ENCODE peak calls at places on chromosomes 5 and 9, in four cellular contexts. E is astrocyte of the hippocampus; P is activated effector memory CD4-positive, alpha-beta T cell treated with anti-CD3 and anti-CD28 coated beads, Interleukin-2, amount 50 U/mL, for 16 hours; T is NCI-H2107. O is an unnamed sample.

GRCh38 chr5:94285984-94286383 is 332.4 kb downstream of the KIAA0825 start:
- DNase-seq in E (no peak), P (no peak), T (no peak), O (no peak)

GRCh38 chr9:81499021-81499454 is 190.3 kb downstream of the TLE1 start:
- DNase-seq in E (peak; percentile 82), P (no peak), T (no peak), O (no peak)

GRCh38 chr5:157383151-157383810 is 76.7 kb upstream of the NIPAL4 start:
- DNase-seq in E (no peak), T (no peak), P (no peak), O (no peak)

GRCh38 chr5:95223859-95224258 is 61.0 kb downstream of the MCTP1 start:
- DNase-seq in E (no peak), T (no peak), P (no peak), O (no peak)

GRCh38 chr9:127285957-127286356 is 21.4 kb downstream of the GARNL3 start:
- DNase-seq in E (no peak), P (no peak), T (no peak), O (no peak)

GRCh38 chr5:62568800-62569432 is 9.7 kb upstream of the LRRC70 start:
- DNase-seq in P (no peak), E (no peak), T (no peak), O (no peak)

GRCh38 chr5:37571974-37572373 is 192.9 kb downstream of the WDR70 start:
- DNase-seq in P (no peak), T (no peak), E (no peak), O (no peak)

GRCh38 chr9:114291064-114291474 is 31.8 kb upstream of the ORM1 start:
- DNase-seq in P (peak; percentile 90), T (peak; percentile 27), E (peak; percentile 84), O (peak; percentile 46)

GRCh38 chr9:126661521-126662251 is 48.0 kb downstream of the LMX1B start:
- DNase-seq in P (no peak), E (no peak), T (no peak), O (no peak)

GRCh38 chr5:169808118-169808581 is 171.1 kb downstream of the DOCK2 start:
- DNase-seq in E (no peak), T (no peak), P (no peak), O (no peak)

GRCh38 chr5:38800515-38800914 is 45.3 kb upstream of the OSMR start:
- DNase-seq in P (no peak), T (no peak), E (no peak), O (no peak)

GRCh38 chr5:372911-373709 is 51.6 kb downstream of the AHRR start:
- DNase-seq in T (no peak), P (peak; percentile 65), E (no peak), O (no peak)

GRCh38 chr9:129069128-129069824 is 11.6 kb upstream of the DOLPP1 start:
- DNase-seq in E (peak; percentile 24), T (peak; percentile 38), P (peak; percentile 80), O (peak; percentile 63)

GRCh38 chr5:147617191-147617606 is 107.3 kb upstream of the DPYSL3 start:
- DNase-seq in E (no peak), P (no peak), T (no peak), O (no peak)

GRCh38 chr5:127229185-127229889 is 61.3 kb upstream of the MEGF10 start:
- DNase-seq in E (peak; percentile 58), T (no peak), P (peak; percentile 79), O (peak; percentile 50)

GRCh38 chr9:14400658-14400995 is 86.7 kb upstream of the NFIB start:
- DNase-seq in E (peak; percentile 81), T (no peak), P (no peak), O (no peak)

GRCh38 chr5:38765461-38765861 is 80.4 kb upstream of the OSMR start:
- DNase-seq in T (no peak), P (no peak), E (peak; percentile 80), O (no peak)

GRCh38 chr9:115650768-115651167 is 502.8 kb upstream of the PAPPA start:
- DNase-seq in E (peak; percentile 92), T (no peak), P (no peak), O (no peak)

GRCh38 chr5:173494446-173494845 is 122.0 kb downstream of the BOD1 start:
- DNase-seq in T (no peak), E (no peak), P (no peak), O (no peak)

GRCh38 chr5:171223927-171224326 is 85.1 kb upstream of the TLX3 start:
- DNase-seq in T (no peak), P (no peak), E (no peak), O (no peak)

GRCh38 chr5:138978085-138978484 is 103.0 kb upstream of the LRRTM2 start:
- DNase-seq in E (peak; percentile 69), P (no peak), T (no peak), O (no peak)

GRCh38 chr9:95025213-95026170 is 292.0 kb downstream of the FANCC start:
- DNase-seq in T (no peak), E (peak; percentile 87), P (no peak), O (no peak)

GRCh38 chr5:119356384-119357188 is 767 bp downstream of the TNFAIP8 start:
- DNase-seq in T (no peak), P (no peak), E (peak; percentile 65), O (no peak)

GRCh38 chr5:95759005-95759404 is 27.9 kb downstream of the RHOBTB3 start:
- DNase-seq in E (no peak), P (no peak), T (no peak), O (no peak)

GRCh38 chr5:1268056-1268455 is 26.8 kb downstream of the TERT start:
- DNase-seq in T (no peak), E (no peak), P (no peak), O (no peak)

GRCh38 chr9:26863074-26863473 is 29.5 kb downstream of the CAAP1 start:
- DNase-seq in E (peak; percentile 31), T (no peak), P (no peak), O (no peak)

GRCh38 chr9:93132946-93133640 is 958 bp downstream of the NINJ1 start:
- DNase-seq in P (peak; percentile 69), T (no peak), E (peak; percentile 80), O (no peak)

GRCh38 chr5:124343451-124343867 is 403.0 kb downstream of the ZNF608 start:
- DNase-seq in E (peak; percentile 91), P (no peak), T (no peak), O (no peak)

GRCh38 chr5:139658501-139658927 is 10.4 kb downstream of the CXXC5 start:
- DNase-seq in P (no peak), E (peak; percentile 78), T (no peak), O (no peak)

GRCh38 chr9:135414293-135414692 is 65.3 kb upstream of the PPP1R26 start:
- DNase-seq in P (no peak), E (no peak), T (no peak), O (no peak)

GRCh38 chr9:120985759-120986353 is 59.3 kb upstream of the TRAF1 start:
- DNase-seq in P (no peak), T (peak; percentile 10), E (peak; percentile 74), O (no peak)

GRCh38 chr5:55969956-55970355 is 24.8 kb downstream of the IL6ST start:
- DNase-seq in E (peak; percentile 37), P (no peak), T (no peak), O (no peak)

GRCh38 chr5:78671609-78672008 is 23.0 kb upstream of the LHFPL2 start:
- DNase-seq in P (no peak), T (no peak), E (peak; percentile 63), O (no peak)

GRCh38 chr9:135355466-135356420 is 123.8 kb upstream of the PPP1R26 start:
- DNase-seq in E (no peak), T (no peak), P (no peak), O (no peak)

GRCh38 chr9:134712243-134712642 is 70.6 kb downstream of the COL5A1 start:
- DNase-seq in E (no peak), P (no peak), T (no peak), O (no peak)

GRCh38 chr9:135256568-135257354 is 169.3 kb downstream of the OLFM1 start:
- DNase-seq in P (no peak), T (no peak), E (no peak), O (no peak)

GRCh38 chr5:3197699-3198098 is 397.9 kb upstream of the IRX1 start:
- DNase-seq in T (peak; percentile 62), P (no peak), E (no peak), O (no peak)

GRCh38 chr5:124665035-124665434 is 81.4 kb downstream of the ZNF608 start:
- DNase-seq in T (no peak), E (no peak), P (no peak), O (no peak)

GRCh38 chr5:92147263-92147662 is 764.1 kb upstream of the ARRDC3 start:
- DNase-seq in E (peak; percentile 2), P (no peak), T (no peak), O (no peak)

GRCh38 chr9:22142681-22143080 is 133.6 kb upstream of the CDKN2B start:
- DNase-seq in T (no peak), P (no peak), E (peak; percentile 34), O (no peak)